ENCODE peak calls at places on chromosome 21, in eight cellular contexts. W is tibial nerve, F is GM20000, V is H9, P is HFFc6, I is fibroblast of mammary gland, S is PC-9, C is glutamatergic neuron. D is an unnamed sample.

GRCh38 chr21:31752967-31753366 is 21.0 kb upstream of the SCAF4 start:
- DNase-seq in W (no peak), F (no peak), V (no peak), P (no peak), I (peak; percentile 33), S (no peak), C (no peak), D (no peak)

GRCh38 chr21:29217818-29218252 is 80.9 kb upstream of the BACH1 start:
- DNase-seq in W (no peak), F (no peak), V (no peak), P (peak; percentile 92), I (peak; percentile 99), S (peak; percentile 92), C (no peak), D (no peak)

GRCh38 chr21:14589855-14590563 is 43.9 kb upstream of the SAMSN1 start:
- DNase-seq in W (no peak), F (peak; percentile 37), V (no peak), P (no peak), I (no peak), S (no peak), C (no peak), D (no peak)

GRCh38 chr21:28687571-28687970 is 305.1 kb downstream of the LTN1 start:
- DNase-seq in W (no peak), F (no peak), V (no peak), P (no peak), I (no peak), S (no peak), C (no peak), D (no peak)

GRCh38 chr21:33039542-33039941 is 13.8 kb downstream of the OLIG2 start:
- DNase-seq in W (peak; percentile 23), F (no peak), V (no peak), P (no peak), I (no peak), S (no peak), C (peak; percentile 82), D (no peak)

GRCh38 chr21:37532868-37533780 is 166.6 kb downstream of the DYRK1A start:
- DNase-seq in W (no peak), F (peak; percentile 38), V (no peak), P (no peak), I (peak; percentile 59), S (peak; percentile 82), C (no peak), D (no peak)

GRCh38 chr21:36846624-36847023 is 119.8 kb downstream of the HLCS start:
- DNase-seq in W (no peak), F (no peak), V (no peak), P (no peak), I (no peak), S (no peak), C (no peak), D (no peak)

GRCh38 chr21:43718872-43719747 is at the start of gene PDXK:
- DNase-seq in W (peak; percentile 71), F (peak; percentile 96), V (peak; percentile 89), P (peak; percentile 67), I (peak; percentile 64), S (peak; percentile 63), C (peak; percentile 84), D (peak; percentile 62)

GRCh38 chr21:32406405-32406804 is 6.1 kb upstream of the EVA1C start:
- DNase-seq in W (no peak), F (no peak), V (no peak), P (no peak), I (no peak), S (no peak), C (no peak), D (no peak)

GRCh38 chr21:36769051-36769867 is 70.3 kb downstream of the SIM2 start:
- DNase-seq in W (no peak), F (no peak), V (no peak), P (no peak), I (peak; percentile 36), S (no peak), C (no peak), D (no peak)

GRCh38 chr21:42411891-42412635 is 8.4 kb downstream of the UBASH3A start:
- DNase-seq in W (no peak), F (no peak), V (no peak), P (no peak), I (no peak), S (no peak), C (peak; percentile 39), D (no peak)

GRCh38 chr21:42755031-42755665 is 101.7 kb downstream of the PDE9A start:
- DNase-seq in W (no peak), F (no peak), V (no peak), P (no peak), I (no peak), S (no peak), C (no peak), D (no peak)

GRCh38 chr21:32578107-32578691 is 7.1 kb downstream of the TCP10L start:
- DNase-seq in W (no peak), F (no peak), V (peak; percentile 79), P (no peak), I (peak; percentile 6), S (no peak), C (no peak), D (no peak)

GRCh38 chr21:43611598-43612369 is 47.5 kb downstream of the HSF2BP start:
- DNase-seq in W (peak; percentile 81), F (peak; percentile 70), V (peak; percentile 73), P (no peak), I (peak; percentile 60), S (no peak), C (peak; percentile 80), D (no peak)

DNA sequence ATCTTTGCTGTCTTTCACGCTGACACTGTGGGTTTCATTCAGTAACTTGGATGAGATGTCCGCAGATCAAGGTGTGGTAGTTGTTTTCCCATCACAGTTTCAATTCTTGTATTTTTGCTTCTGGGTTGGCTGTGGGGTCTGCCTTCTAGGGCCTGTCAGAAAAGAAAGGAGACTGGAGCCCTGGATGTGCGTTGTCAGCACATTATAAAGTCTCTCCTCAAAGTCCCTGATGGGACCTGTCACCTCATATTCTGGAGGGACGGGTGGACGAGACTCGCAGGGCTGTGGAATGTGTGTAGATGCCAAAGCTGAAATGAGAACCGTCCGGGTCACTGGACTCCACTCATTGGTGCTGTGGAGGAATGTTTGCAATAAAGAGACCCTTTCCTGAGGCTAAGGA is 11.3 kb downstream of the IGSF5 start:
- DNase-seq in W (no peak), F (no peak), V (no peak), P (no peak), I (no peak), S (no peak), C (no peak), D (no peak)
- TF ChIP-seq CTCF in W (no peak), F (no peak), V (no peak), P (no peak), I (no peak), S (no peak), C (no peak), D (no peak)

GRCh38 chr21:34886554-34887385 is 162.3 kb downstream of the RUNX1 start:
- DNase-seq in W (no peak), F (peak; percentile 22), V (peak; percentile 47), P (no peak), I (peak; percentile 59), S (no peak), C (peak; percentile 52), D (no peak)
- TF ChIP-seq CTCF in W (no peak), F (no peak), V (no peak), P (no peak), I (no peak), S (no peak), C (no peak), D (no peak)

DNA sequence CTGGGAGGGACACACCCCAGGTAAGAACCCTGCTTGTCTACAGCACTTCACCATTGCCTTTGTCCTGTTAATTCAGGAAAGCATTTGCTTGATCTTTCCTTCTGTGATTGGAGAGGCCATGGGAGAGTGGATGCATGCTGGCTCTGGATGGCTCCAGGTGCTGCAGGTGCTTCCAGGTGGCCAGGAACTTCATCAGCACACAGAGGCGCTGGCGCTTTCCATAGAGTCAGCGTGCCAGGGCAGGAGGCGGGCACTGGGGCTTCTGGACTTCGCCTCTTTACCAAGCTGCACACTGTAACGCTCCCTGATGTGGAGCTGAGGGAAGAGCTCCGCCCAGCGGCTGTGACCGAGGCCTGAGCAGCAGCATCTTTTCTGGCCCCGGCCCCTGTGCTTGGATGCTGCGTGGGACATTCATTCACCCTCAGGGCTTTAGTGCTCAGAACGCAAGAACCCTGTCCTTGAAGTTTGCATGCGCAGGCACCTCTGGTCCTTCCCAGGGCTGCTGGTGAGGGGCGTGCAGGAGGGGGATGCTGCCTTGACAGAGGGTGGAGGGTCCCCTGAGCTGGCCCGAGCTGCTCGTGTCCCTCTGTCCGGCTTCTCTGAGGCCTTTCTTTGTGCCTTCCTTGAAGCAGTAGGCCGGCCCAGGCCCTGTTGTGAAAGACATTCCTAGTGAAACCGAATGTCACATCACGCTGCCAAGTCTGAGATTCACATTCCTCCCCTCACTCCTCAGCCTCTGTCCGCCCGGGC is 1.6 kb upstream of the MX2 start:
- DNase-seq in W (peak; percentile 75), F (no peak), V (peak; percentile 64), P (no peak), I (peak; percentile 57), S (no peak), C (no peak), D (no peak)
- TF ChIP-seq CTCF in W (peak; percentile 25), F (no peak), V (peak; percentile 47), P (no peak), I (no peak), S (no peak), C (no peak), D (no peak)

GRCh38 chr21:25283720-25284119 is 323.6 kb downstream of the MRPL39 start:
- DNase-seq in W (no peak), F (peak; percentile 24), V (peak; percentile 35), P (peak; percentile 39), I (peak; percentile 68), S (no peak), C (no peak), D (no peak)
- TF ChIP-seq CTCF in W (no peak), F (no peak), V (peak; percentile 70), P (peak; percentile 81), I (peak; percentile 59), S (peak; percentile 30), C (no peak), D (no peak)

GRCh38 chr21:25342811-25343210 is 264.5 kb downstream of the MRPL39 start:
- DNase-seq in W (no peak), F (no peak), V (no peak), P (peak; percentile 71), I (peak; percentile 28), S (no peak), C (no peak), D (no peak)
- TF ChIP-seq CTCF in W (no peak), F (no peak), V (no peak), P (no peak), I (no peak), S (no peak), C (no peak), D (no peak)

DNA sequence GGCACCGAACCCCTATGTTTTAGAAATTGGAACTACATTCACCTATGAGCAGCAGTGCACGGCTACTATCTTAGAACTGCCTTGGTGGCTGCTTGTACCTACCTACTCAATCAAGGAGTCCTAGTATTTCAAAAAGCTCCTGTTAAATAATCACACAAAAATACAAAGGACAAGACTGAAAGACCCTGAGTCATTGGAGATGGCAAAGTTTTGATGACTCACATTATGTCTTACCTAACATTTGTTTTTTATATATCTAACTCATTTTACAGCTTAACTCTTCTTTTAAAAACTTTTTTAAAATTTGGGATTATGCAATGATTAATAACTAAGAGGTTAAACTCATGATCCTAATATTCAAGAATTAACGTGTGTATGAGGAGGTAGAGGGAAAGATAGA is 1206.0 kb upstream of the TMPRSS15 start:
- DNase-seq in W (no peak), F (no peak), V (no peak), P (no peak), I (peak; percentile 12), S (no peak), C (no peak), D (no peak)
- TF ChIP-seq CTCF in W (no peak), F (no peak), V (no peak), P (no peak), I (no peak), S (no peak), C (no peak), D (no peak)